ENCODE peak calls at places on chromosomes 12 and 14, in six cellular contexts. J, H, M, R, C and S are unnamed samples.

GRCh38 chr12:96399081-96399918 is 939 bp downstream of the CDK17 start:
- DNase-seq in J (peak; percentile 68), H (peak; percentile 72), M (peak; percentile 84), R (peak; percentile 70), C (peak; percentile 48), S (peak; percentile 95)

GRCh38 chr14:92780444-92780843 is 13.7 kb upstream of the GOLGA5 start:
- DNase-seq in J (no peak), H (peak; percentile 59), M (no peak), R (no peak), C (no peak), S (no peak)

GRCh38 chr12:97148941-97149559 is 242.0 kb downstream of the NEDD1 start:
- DNase-seq in J (peak; percentile 83), H (peak; percentile 4), M (no peak), R (peak; percentile 24), C (no peak), S (no peak)

GRCh38 chr14:54662491-54663116 is 95.7 kb downstream of the SAMD4A start:
- DNase-seq in J (no peak), H (no peak), M (no peak), R (no peak), C (no peak), S (peak; percentile 54)

GRCh38 chr12:65279387-65280112 is 1.1 kb downstream of the MSRB3 start:
- DNase-seq in J (no peak), H (peak; percentile 15), M (no peak), R (no peak), C (no peak), S (no peak)

GRCh38 chr14:67417633-67418032 is 5.7 kb upstream of the PLEK2 start:
- DNase-seq in J (no peak), H (peak; percentile 25), M (no peak), R (no peak), C (no peak), S (no peak)

GRCh38 chr14:31492759-31493498 is 5.1 kb upstream of the GPR33 start:
- DNase-seq in J (no peak), H (no peak), M (no peak), R (no peak), C (no peak), S (no peak)

GRCh38 chr12:121802843-121803698 is 738 bp upstream of the SETD1B start:
- DNase-seq in J (peak; percentile 90), H (peak; percentile 96), M (peak; percentile 94), R (peak; percentile 87), C (peak; percentile 88), S (peak; percentile 92)

GRCh38 chr12:97404093-97404492 is 58.5 kb upstream of the RMST start:
- DNase-seq in J (no peak), H (no peak), M (no peak), R (no peak), C (no peak), S (no peak)

GRCh38 chr12:4586500-4586899 is 24.5 kb downstream of the DYRK4 start:
- DNase-seq in J (no peak), H (no peak), M (no peak), R (no peak), C (no peak), S (no peak)

GRCh38 chr14:57574617-57575288 is 81.1 kb upstream of the CCDC198 start:
- DNase-seq in J (peak; percentile 7), H (no peak), M (no peak), R (no peak), C (no peak), S (no peak)

GRCh38 chr14:57486767-57487379 is 6.8 kb downstream of the CCDC198 start:
- DNase-seq in J (peak; percentile 10), H (peak; percentile 41), M (no peak), R (no peak), C (no peak), S (no peak)

GRCh38 chr12:65840793-65841670 is 16.7 kb downstream of the HMGA2 start:
- DNase-seq in J (no peak), H (no peak), M (no peak), R (no peak), C (no peak), S (no peak)

GRCh38 chr14:51304956-51305355 is 64.9 kb downstream of the TMX1 start:
- DNase-seq in J (no peak), H (peak; percentile 96), M (no peak), R (peak; percentile 25), C (no peak), S (no peak)

GRCh38 chr12:75853621-75854020 is 178.0 kb downstream of the PHLDA1 start:
- DNase-seq in J (no peak), H (no peak), M (no peak), R (no peak), C (no peak), S (no peak)

GRCh38 chr14:77761205-77761931 is 412 bp upstream of the SNW1 start:
- DNase-seq in J (peak; percentile 41), H (peak; percentile 36), M (peak; percentile 40), R (peak; percentile 58), C (peak; percentile 84), S (peak; percentile 33)

GRCh38 chr14:45891417-45892080 is 638.5 kb upstream of the MIS18BP1 start:
- DNase-seq in J (no peak), H (no peak), M (peak; percentile 13), R (no peak), C (no peak), S (no peak)

GRCh38 chr12:94265966-94266365 is 117.6 kb downstream of the PLXNC1 start:
- DNase-seq in J (no peak), H (no peak), M (no peak), R (no peak), C (no peak), S (no peak)

GRCh38 chr12:66189476-66189823 is 436 bp downstream of the IRAK3 start:
- DNase-seq in J (no peak), H (no peak), M (no peak), R (no peak), C (no peak), S (no peak)

GRCh38 chr12:111776836-111777344 is 10.2 kb downstream of the ALDH2 start:
- DNase-seq in J (no peak), H (peak; percentile 35), M (no peak), R (no peak), C (no peak), S (no peak)

GRCh38 chr12:111780166-111780565 is 13.4 kb downstream of the ALDH2 start:
- DNase-seq in J (no peak), H (no peak), M (no peak), R (no peak), C (no peak), S (no peak)

GRCh38 chr12:111777345-111778045 is 10.8 kb downstream of the ALDH2 start:
- DNase-seq in J (peak; percentile 92), H (no peak), M (no peak), R (peak; percentile 50), C (no peak), S (no peak)

GRCh38 chr12:111773801-111774551 is 7.2 kb downstream of the ALDH2 start:
- DNase-seq in J (peak; percentile 69), H (peak; percentile 97), M (peak; percentile 91), R (no peak), C (no peak), S (peak; percentile 96)

GRCh38 chr12:111775205-111776193 is 8.8 kb downstream of the ALDH2 start:
- DNase-seq in J (peak; percentile 89), H (peak; percentile 93), M (peak; percentile 90), R (no peak), C (peak; percentile 70), S (peak; percentile 95)
- TF ChIP-seq POLR2A in J (no peak), H (no peak), M (peak; percentile 44), R (no peak), C (peak; percentile 62), S (no peak)

DNA sequence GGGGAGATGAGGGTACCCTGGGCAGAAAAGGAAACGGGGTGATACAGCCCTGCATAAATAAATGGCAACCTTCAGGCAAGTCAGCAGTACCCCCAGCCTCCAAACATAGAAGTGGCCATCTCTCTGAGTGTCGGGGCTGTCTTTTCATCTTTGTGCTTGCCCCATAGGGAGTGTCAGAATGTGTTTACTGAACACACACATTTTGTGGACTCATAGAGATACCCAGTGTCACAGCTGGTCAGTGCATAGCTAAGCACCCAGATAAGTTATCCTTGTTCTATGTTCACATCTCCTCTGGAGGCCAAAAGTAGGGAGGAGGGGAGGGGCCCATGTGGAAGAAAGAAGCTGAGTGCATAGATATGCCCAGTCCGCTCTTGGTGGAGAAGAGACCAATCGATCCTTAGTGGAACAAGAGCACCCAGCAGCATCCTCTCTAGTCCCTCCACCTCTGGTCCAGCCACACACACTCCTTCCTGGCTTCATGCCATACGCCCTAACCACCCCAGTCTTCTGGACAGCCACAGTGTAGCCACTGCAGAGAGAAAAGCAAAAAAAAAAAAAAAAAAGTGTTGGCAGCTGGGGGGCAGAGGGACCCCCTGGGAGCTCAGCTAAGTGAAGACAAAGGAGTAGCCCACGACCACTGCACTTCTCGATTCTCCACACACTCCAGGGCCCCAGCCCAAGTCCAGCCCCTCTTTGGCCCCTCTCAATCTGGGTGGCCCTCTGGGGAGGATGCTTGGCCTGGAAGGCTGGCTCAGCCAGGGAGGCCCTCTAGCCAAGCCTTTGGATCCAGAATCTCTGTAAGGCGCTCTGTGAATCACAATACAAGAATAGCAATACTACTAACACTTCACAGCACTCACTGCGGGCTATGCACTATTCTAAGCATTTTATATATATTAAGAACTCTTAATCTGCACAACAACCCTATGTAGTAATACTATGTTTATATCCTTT is 2.6 kb downstream of the ITGA7 start:
- DNase-seq in J (no peak), H (no peak), M (no peak), R (no peak), C (no peak), S (no peak)
- H3K4me3 ChIP-seq in J (no peak overlapping the region), H (no peak overlapping the region), M (peak overlapping the region; percentile 2), R (no peak overlapping the region), C (no peak overlapping the region), S (no peak overlapping the region)

DNA sequence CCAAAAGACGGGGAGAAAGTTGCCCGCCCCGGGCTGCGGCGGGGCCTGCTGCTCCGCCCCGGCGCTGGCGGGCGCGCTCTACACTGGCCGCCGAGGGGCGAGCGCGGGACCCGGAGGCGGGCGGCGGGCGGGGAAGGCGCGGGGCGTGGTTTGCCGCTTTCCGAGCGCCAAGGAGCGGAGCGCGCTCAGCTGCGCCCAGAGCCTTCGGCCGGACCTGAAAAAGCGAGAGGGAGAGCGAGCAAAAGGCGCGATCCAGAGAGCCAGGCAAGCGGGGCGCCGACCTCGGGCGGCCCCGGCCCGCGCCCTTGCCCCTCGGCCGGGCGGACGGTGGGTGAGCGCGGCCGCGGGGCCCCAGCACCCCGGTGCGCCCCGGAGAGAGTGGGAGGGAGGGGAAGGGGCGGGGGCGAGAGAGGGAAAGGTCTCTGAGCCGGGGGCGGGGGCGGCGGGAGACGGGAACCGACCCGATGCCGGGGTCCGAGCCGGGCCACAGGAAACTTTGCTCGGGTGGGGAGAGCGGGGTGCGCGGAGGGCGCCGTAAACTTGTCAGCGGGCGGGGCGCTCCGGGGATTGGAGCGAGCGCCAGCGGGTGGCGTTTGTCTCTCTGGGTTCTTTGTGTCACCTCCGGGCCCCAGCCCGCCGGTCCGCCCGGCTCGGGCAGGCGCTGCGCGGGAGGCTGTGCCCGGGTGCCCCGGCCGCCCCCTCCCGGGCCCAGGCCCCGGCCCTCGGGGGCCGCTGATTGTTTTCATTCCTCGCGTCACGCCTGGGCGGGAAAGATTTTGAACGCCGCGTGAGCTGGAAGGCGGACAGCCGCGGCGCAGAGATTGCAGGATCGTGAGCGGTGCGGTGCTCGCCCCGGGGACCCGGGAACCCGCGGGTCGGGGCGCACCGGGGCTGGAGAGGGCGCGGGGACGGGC is at the start of gene SYNE2:
- DNase-seq in J (peak; percentile 87), H (peak; percentile 65), M (peak; percentile 67), R (peak; percentile 82), C (no peak), S (peak; percentile 55)
- TF ChIP-seq POLR2A in J (peak; percentile 45), H (no peak), M (peak; percentile 77), R (peak; percentile 49), C (peak; percentile 74), S (no peak)

DNA sequence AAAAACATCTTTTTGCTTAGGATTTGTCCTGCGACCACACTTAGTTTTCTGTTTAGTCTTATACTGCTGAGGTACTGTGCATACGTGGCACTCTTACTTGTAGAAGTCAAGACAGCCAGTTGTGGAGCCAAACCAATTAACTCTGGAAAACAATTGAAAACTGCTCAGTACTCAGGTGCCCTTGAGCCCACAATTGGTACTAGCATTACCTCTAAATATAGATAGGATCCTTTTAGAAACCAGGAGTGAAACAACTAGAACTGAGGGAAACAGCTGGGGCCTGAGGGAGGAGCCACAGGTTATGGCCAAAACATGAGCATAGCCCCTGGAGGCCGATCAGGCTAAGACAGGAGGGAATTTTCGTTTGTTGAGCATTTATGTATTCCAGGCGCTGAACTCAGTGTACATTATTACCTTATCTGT is 2.5 kb downstream of the SPATS2 start:
- DNase-seq in J (peak; percentile 66), H (peak; percentile 54), M (no peak), R (peak; percentile 76), C (peak; percentile 79), S (no peak)
- H3K4me3 ChIP-seq in J (no peak overlapping the region), H (peak overlapping the region; percentile 24), M (no peak overlapping the region), R (peak overlapping the region; percentile 86), C (peak overlapping the region; percentile 89), S (no peak overlapping the region)